ENCODE peak calls at places on chromosomes 4 and X, in six cellular contexts. O, G, N, W, Q and A are unnamed samples.

GRCh38 chrX:25561190-25561589 is 545.4 kb upstream of the ARX start:
- DNase-seq in G (no peak), Q (no peak), O (no peak), W (no peak), N (no peak), A (no peak)

GRCh38 chr4:40923326-40924095 is 173.8 kb downstream of the NSUN7 start:
- DNase-seq in Q (no peak), N (no peak), G (no peak), W (no peak), O (no peak), A (no peak)

GRCh38 chr4:121989715-121990114 is 37.9 kb upstream of the TRPC3 start:
- DNase-seq in N (no peak), Q (no peak), G (no peak), O (no peak), W (peak; percentile 56), A (peak; percentile 85)

GRCh38 chrX:119266364-119266995 is 30.4 kb downstream of the PGRMC1 start:
- DNase-seq in W (peak; percentile 12), Q (peak; percentile 0), N (peak; percentile 10), G (peak; percentile 53), O (peak; percentile 31), A (peak; percentile 37)

GRCh38 chrX:133649659-133650058 is 234.4 kb upstream of the GPC4 start:
- DNase-seq in N (peak; percentile 63), Q (no peak), G (no peak), W (no peak), O (no peak), A (no peak)

GRCh38 chr4:100843897-100844296 is 326.1 kb upstream of the EMCN start:
- DNase-seq in N (no peak), Q (no peak), O (no peak), G (no peak), W (no peak), A (no peak)

GRCh38 chr4:90234916-90235547 is 107.8 kb downstream of the CCSER1 start:
- DNase-seq in N (no peak), Q (no peak), W (no peak), G (peak; percentile 69), O (no peak), A (no peak)

GRCh38 chr4:8494983-8495548 is 54.5 kb downstream of the TRMT44 start:
- DNase-seq in N (no peak), O (no peak), Q (no peak), W (no peak), G (no peak), A (no peak)

GRCh38 chr4:10299601-10300000 is 157.6 kb downstream of the ZNF518B start:
- DNase-seq in N (no peak), O (no peak), G (no peak), W (no peak), Q (no peak), A (no peak)

GRCh38 chr4:127967141-127967775 is 2.1 kb downstream of the ABHD18 start:
- DNase-seq in G (no peak), O (no peak), Q (peak; percentile 10), W (peak; percentile 66), N (no peak), A (peak; percentile 41)

GRCh38 chr4:68250151-68250930 is 4.8 kb upstream of the TMPRSS11B start:
- DNase-seq in G (no peak), W (no peak), O (no peak), N (no peak), Q (no peak), A (no peak)

GRCh38 chrX:134807039-134807729 is 148.9 kb upstream of the PLAC1 start:
- DNase-seq in O (peak; percentile 95), Q (peak; percentile 80), W (peak; percentile 95), N (peak; percentile 84), G (peak; percentile 86), A (peak; percentile 81)

GRCh38 chr4:169330095-169330494 is 59.3 kb upstream of the SH3RF1 start:
- DNase-seq in Q (no peak), O (no peak), N (no peak), W (no peak), G (no peak), A (no peak)

GRCh38 chr4:162706051-162706450 is 460.6 kb downstream of the NAF1 start:
- DNase-seq in Q (no peak), G (no peak), W (no peak), N (no peak), O (no peak), A (no peak)

GRCh38 chr4:53706422-53707032 is 115.2 kb upstream of the LNX1 start:
- DNase-seq in G (peak; percentile 8), O (peak; percentile 46), W (peak; percentile 71), Q (peak; percentile 35), N (no peak), A (peak; percentile 15)

DNA sequence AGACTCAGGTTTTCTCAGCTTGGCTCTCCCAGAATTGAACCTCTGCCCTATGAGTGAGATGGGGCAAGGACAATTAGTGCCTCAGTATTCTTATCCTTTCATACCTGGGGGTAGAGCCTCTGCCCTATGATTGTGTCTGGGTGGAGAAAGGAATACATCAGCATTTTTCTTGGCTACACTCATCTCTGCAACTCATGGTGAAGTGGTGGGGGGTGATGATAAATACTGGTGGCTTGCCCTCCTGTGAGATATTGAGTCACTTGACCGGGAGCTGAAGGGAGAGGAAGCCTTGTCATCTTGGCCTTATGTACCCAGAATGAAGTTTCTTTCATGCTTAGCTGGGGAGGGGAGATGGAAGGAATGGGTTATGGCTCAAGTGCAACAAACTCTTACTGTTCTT is 71.3 kb upstream of the ENOX2 start:
- DNase-seq in N (no peak), W (peak; percentile 2), Q (no peak), O (no peak), G (no peak), A (peak; percentile 25)
- TF ChIP-seq USF2 in N (no peak), W (no peak), Q (no peak), O (no peak), G (no peak), A (no peak)

GRCh38 chrX:116384406-116384805 is 52.0 kb upstream of the SLC6A14 start:
- DNase-seq in G (no peak), N (no peak), Q (no peak), W (peak; percentile 0), O (peak; percentile 3), A (no peak)

GRCh38 chrX:116379854-116380253 is 56.6 kb upstream of the SLC6A14 start:
- DNase-seq in O (no peak), Q (no peak), N (no peak), G (no peak), W (peak; percentile 6), A (no peak)

DNA sequence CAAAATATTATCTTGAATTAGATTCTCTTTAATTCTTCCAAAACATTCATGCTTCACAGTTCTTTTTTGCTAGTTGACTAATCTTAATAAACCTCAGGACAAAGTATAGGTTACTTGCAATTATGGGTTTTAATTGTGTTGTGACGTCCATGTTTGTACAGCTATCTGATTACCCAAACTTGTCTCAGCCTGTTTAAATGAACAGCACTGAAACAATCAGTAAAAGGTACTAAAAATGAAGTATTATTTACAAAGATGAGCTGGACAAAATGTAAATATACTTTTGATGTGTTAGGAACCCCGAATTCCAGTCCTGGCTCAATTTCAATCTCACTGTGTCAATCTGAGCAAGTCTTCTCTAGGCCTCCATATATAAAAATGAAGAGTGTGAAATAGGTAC is 57.4 kb upstream of the SLC6A14 start:
- DNase-seq in O (no peak), G (no peak), N (no peak), Q (no peak), W (no peak), A (no peak)
- TF ChIP-seq USF2 in O (no peak), G (no peak), N (no peak), Q (no peak), W (no peak), A (no peak)

GRCh38 chr4:77599378-77599777 is 6.2 kb upstream of the CXCL13 start:
- DNase-seq in W (peak; percentile 41), N (peak; percentile 38), Q (peak; percentile 30), G (peak; percentile 20), O (peak; percentile 34), A (peak; percentile 35)
- TF ChIP-seq USF2 in W (no peak), N (no peak), Q (no peak), G (no peak), O (no peak), A (no peak)

GRCh38 chrX:8632949-8633348 is 99.0 kb downstream of the ANOS1 start:
- DNase-seq in O (no peak), N (no peak), G (no peak), Q (no peak), W (no peak), A (no peak)
- TF ChIP-seq USF2 in O (no peak), N (no peak), G (no peak), Q (no peak), W (no peak), A (no peak)

GRCh38 chr4:155708782-155709181 is 42.1 kb downstream of the GUCY1A1 start:
- DNase-seq in O (no peak), Q (no peak), G (no peak), W (no peak), N (no peak), A (no peak)

GRCh38 chr4:155705664-155706063 is 39.0 kb downstream of the GUCY1A1 start:
- DNase-seq in Q (peak; percentile 4), O (peak; percentile 26), N (no peak), W (peak; percentile 64), G (no peak), A (no peak)

GRCh38 chr4:155707251-155707650 is 40.6 kb downstream of the GUCY1A1 start:
- DNase-seq in N (no peak), G (no peak), Q (no peak), O (no peak), W (no peak), A (no peak)

GRCh38 chr4:155704841-155705404 is 38.3 kb downstream of the GUCY1A1 start:
- DNase-seq in O (no peak), N (no peak), Q (no peak), W (no peak), G (no peak), A (no peak)

DNA sequence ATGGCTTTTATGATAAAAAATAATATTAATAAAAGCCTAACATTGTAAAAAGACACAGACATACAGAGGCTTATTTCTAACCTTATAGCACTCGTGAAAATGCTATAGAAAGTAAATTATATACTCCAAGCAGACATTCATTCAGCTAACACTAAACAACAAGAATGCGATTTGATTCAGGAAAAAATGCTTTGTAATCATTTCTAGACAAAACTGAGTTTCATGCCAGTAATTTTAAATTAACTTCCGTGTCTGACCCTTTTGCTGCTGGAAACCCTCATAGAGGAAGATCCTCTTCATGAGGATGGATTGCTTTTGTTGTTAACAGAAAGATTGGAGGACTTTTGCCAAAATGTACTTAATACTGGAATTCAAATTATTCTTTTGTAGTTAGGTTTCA is 43.2 kb downstream of the GUCY1A1 start:
- DNase-seq in W (no peak), G (no peak), Q (no peak), N (no peak), O (no peak), A (no peak)
- TF ChIP-seq USF2 in W (no peak), G (no peak), Q (no peak), N (no peak), O (no peak), A (no peak)

GRCh38 chr4:57043304-57044251 is 64.9 kb downstream of the POLR2B start:
- DNase-seq in G (no peak), N (no peak), Q (no peak), W (peak; percentile 54), O (no peak), A (no peak)
- TF ChIP-seq USF2 in G (no peak), N (no peak), Q (no peak), W (no peak), O (no peak), A (no peak)

GRCh38 chr4:86730310-86730709 is 118.9 kb downstream of the SLC10A6 start:
- DNase-seq in N (peak; percentile 63), Q (peak; percentile 5), G (no peak), O (no peak), W (no peak), A (no peak)
- TF ChIP-seq USF2 in N (no peak), Q (no peak), G (no peak), O (no peak), W (no peak), A (no peak)

GRCh38 chr4:4426511-4427477 is 39.9 kb downstream of the NSG1 start:
- DNase-seq in N (peak; percentile 68), O (no peak), Q (no peak), W (no peak), G (no peak), A (no peak)
- TF ChIP-seq USF2 in N (peak; percentile 67), O (no peak), Q (no peak), W (no peak), G (no peak), A (no peak)